ENCODE peak calls at places on chromosomes 11 and 22, in four cellular contexts. F is adipocyte; W is upper lobe of right lung; N is activated CD4-positive, alpha-beta T cell treated with anti-CD3 and anti-CD28 coated beads, Interleukin-2, amount 50 U/mL, for 1 hour. M is an unnamed sample.

GRCh38 chr22:46580940-46581579 is 39.1 kb upstream of the GRAMD4 start:
- DNase-seq in F (no peak), W (no peak), N (no peak), M (no peak)

GRCh38 chr22:30628491-30628890 is 7.1 kb upstream of the SLC35E4 start:
- DNase-seq in F (no peak), W (no peak), N (no peak), M (peak; percentile 20)

GRCh38 chr11:114066046-114066648 is 6.6 kb downstream of the ZBTB16 start:
- DNase-seq in F (no peak), W (no peak), N (peak; percentile 17), M (no peak)

GRCh38 chr22:47092896-47093311 is 330.5 kb downstream of the TBC1D22A start:
- DNase-seq in F (peak; percentile 68), W (no peak), N (no peak), M (no peak)

GRCh38 chr11:119472186-119472855 is 49.3 kb upstream of the THY1 start:
- DNase-seq in F (no peak), W (no peak), N (no peak), M (no peak)

GRCh38 chr11:24324211-24324610 is 172.6 kb upstream of the LUZP2 start:
- DNase-seq in F (peak; percentile 35), W (no peak), N (no peak), M (no peak)

GRCh38 chr11:21561589-21561988 is 631.3 kb upstream of the ANO5 start:
- DNase-seq in F (no peak), W (no peak), N (no peak), M (no peak)

GRCh38 chr11:121596195-121597145 is 143.7 kb upstream of the SORL1-AS1 start:
- DNase-seq in F (no peak), W (no peak), N (no peak), M (no peak)

GRCh38 chr22:44664149-44664548 is 37.9 kb upstream of the PRR5 start:
- DNase-seq in F (peak; percentile 61), W (no peak), N (peak; percentile 26), M (peak; percentile 71)

GRCh38 chr11:35250192-35250591 is 111.2 kb downstream of the CD44 start:
- DNase-seq in F (no peak), W (no peak), N (no peak), M (no peak)

GRCh38 chr22:24426859-24427499 is 420 bp upstream of the ADORA2A start:
- DNase-seq in F (no peak), W (no peak), N (no peak), M (no peak)

GRCh38 chr22:50173983-50174355 is 3.4 kb downstream of the PANX2 start:
- DNase-seq in F (no peak), W (no peak), N (no peak), M (no peak)

GRCh38 chr11:29780756-29781155 is 236.1 kb downstream of the KCNA4 start:
- DNase-seq in F (no peak), W (no peak), N (no peak), M (no peak)

GRCh38 chr22:28594784-28595324 is 84.8 kb downstream of the TTC28 start:
- DNase-seq in F (peak; percentile 92), W (no peak), N (no peak), M (no peak)